ENCODE peak calls at places on chromosome 7, in nine cellular contexts. L is posterior cingulate gyrus; D is hepatocyte; H is DMS153; A is stimulated activated naive CD4-positive, alpha-beta T cell; B is breast epithelium; N is NCI-H460; W is upper lobe of right lung; M is T1000. R is an unnamed sample.
A peak's percentile ranks its signal among the peaks of the same experiment; 100 is the strongest.

GRCh38 chr7:54879776-54880175 is 120.8 kb upstream of the SEC61G start:
- DNase-seq in B (no peak), H (no peak), M (no peak), W (no peak), A (no peak), L (no peak), N (no peak), D (no peak), R (no peak)

GRCh38 chr7:150923191-150923590 is 54.9 kb downstream of the KCNH2 start:
- DNase-seq in D (no peak), B (no peak), M (no peak), N (no peak), L (no peak), A (no peak), W (no peak), H (peak; percentile 41), R (no peak)

GRCh38 chr7:138669364-138669763 is 31.8 kb downstream of the SVOPL start:
- DNase-seq in W (no peak), N (no peak), B (no peak), H (no peak), D (no peak), A (no peak), L (no peak), M (no peak), R (no peak)

GRCh38 chr7:106768324-106768751 is 96.7 kb upstream of the PIK3CG start:
- DNase-seq in L (no peak), N (no peak), B (no peak), M (no peak), H (no peak), A (no peak), D (no peak), W (no peak), R (no peak)

GRCh38 chr7:92832623-92833023 is 3.8 kb downstream of the CDK6 start:
- DNase-seq in N (no peak), H (no peak), L (peak; percentile 74), B (no peak), M (no peak), A (no peak), W (no peak), D (no peak), R (no peak)

GRCh38 chr7:131540491-131541162 is 15.8 kb downstream of the PODXL start:
- DNase-seq in H (no peak), M (no peak), A (no peak), D (no peak), B (no peak), N (no peak), W (peak; percentile 63), L (no peak), R (no peak)

GRCh38 chr7:37081436-37081835 is 357.1 kb upstream of the AOAH start:
- DNase-seq in L (no peak), M (no peak), A (no peak), B (no peak), D (peak; percentile 47), W (no peak), H (peak; percentile 32), N (no peak), R (no peak)

GRCh38 chr7:105769951-105770628 is 106.3 kb downstream of the ATXN7L1 start:
- DNase-seq in N (no peak), M (no peak), B (no peak), D (no peak), A (no peak), W (no peak), L (no peak), H (no peak), R (no peak)

GRCh38 chr7:86926732-86927131 is 132.7 kb downstream of the ELAPOR2 start:
- DNase-seq in D (peak; percentile 71), L (no peak), W (no peak), H (peak; percentile 22), A (no peak), M (peak; percentile 17), N (peak; percentile 33), B (no peak), R (no peak)

GRCh38 chr7:55415173-55415778 is 50.1 kb downstream of the LANCL2 start:
- DNase-seq in A (peak; percentile 67), L (peak; percentile 94), W (peak; percentile 79), B (peak; percentile 73), D (peak; percentile 90), M (peak; percentile 70), N (peak; percentile 28), H (peak; percentile 38), R (peak; percentile 55)

GRCh38 chr7:108181073-108181985 is 51.2 kb upstream of the LAMB4 start:
- DNase-seq in A (no peak), D (peak; percentile 68), W (no peak), N (peak; percentile 65), M (no peak), H (no peak), L (no peak), B (no peak), R (no peak)

R was measured in activated T-helper 1 cell treated with Interleukin-2 at 50 U/mL for 16 hours.